ENCODE peak calls at places on chromosomes 5 and 9, in six cellular contexts. L is WTC11, Y is mucosa of gallbladder, J is vagina, M is iris pigment epithelial cell, I is NCI-H1105 treated with DMSO at 0.1 percent for 48 hours. Q is an unnamed sample.

GRCh38 chr5:127260686-127261085 is 29.9 kb upstream of the MEGF10 start:
- DNase-seq in L (no peak), Y (no peak), J (no peak), M (no peak), I (no peak), Q (no peak)

GRCh38 chr5:6480133-6481051 is 31.7 kb downstream of the UBE2QL1 start:
- DNase-seq in L (peak), Y (no peak), J (no peak), M (no peak), I (no peak), Q (no peak)

GRCh38 chr5:129652353-129653138 is 95.3 kb upstream of the MINAR2 start:
- DNase-seq in L (no peak), Y (no peak), J (no peak), M (no peak), I (no peak), Q (peak)

GRCh38 chr5:61450170-61450815 is 118.2 kb downstream of the ZSWIM6 start:
- DNase-seq in L (no peak), Y (peak), J (no peak), M (peak), I (no peak), Q (peak)

GRCh38 chr9:93206576-93207155 is 22.7 kb downstream of the WNK2 start:
- DNase-seq in L (no peak), Y (no peak), J (no peak), M (no peak), I (no peak), Q (no peak)

GRCh38 chr9:117305454-117305853 is 109.4 kb downstream of the ASTN2 start:
- DNase-seq in L (no peak), Y (no peak), J (no peak), M (no peak), I (peak), Q (no peak)

GRCh38 chr5:127492854-127493738 is 24.3 kb upstream of the PRRC1 start:
- DNase-seq in L (no peak), Y (no peak), J (no peak), M (peak), I (peak), Q (peak)

GRCh38 chr5:124858612-124859011 is 112.2 kb upstream of the ZNF608 start:
- DNase-seq in L (no peak), Y (no peak), J (no peak), M (no peak), I (no peak), Q (no peak)

GRCh38 chr5:75007537-75007847 is 44.9 kb downstream of the GCNT4 start:
- DNase-seq in L (no peak), Y (no peak), J (no peak), M (peak), I (no peak), Q (no peak)

GRCh38 chr9:93210324-93210973 is 26.5 kb downstream of the WNK2 start:
- DNase-seq in L (no peak), Y (no peak), J (no peak), M (no peak), I (no peak), Q (no peak)

GRCh38 chr5:74767579-74767913 is 497 bp downstream of the NSA2 start:
- DNase-seq in L (no peak), Y (no peak), J (no peak), M (peak), I (peak), Q (peak)

GRCh38 chr5:151772029-151772867 is 494 bp downstream of the G3BP1 start:
- DNase-seq in L (peak), Y (no peak), J (no peak), M (peak), I (peak), Q (peak)

GRCh38 chr5:154801083-154801482 is 45.9 kb downstream of the LARP1 start:
- DNase-seq in L (no peak), Y (no peak), J (no peak), M (peak), I (no peak), Q (peak)

GRCh38 chr5:168176941-168177340 is 114.5 kb upstream of the WWC1 start:
- DNase-seq in L (no peak), Y (no peak), J (no peak), M (no peak), I (no peak), Q (no peak)

GRCh38 chr5:95782166-95782565 is 40.4 kb downstream of the GLRX start:
- DNase-seq in L (no peak), Y (no peak), J (no peak), M (no peak), I (no peak), Q (peak)

GRCh38 chr9:91117474-91117891 is 244.2 kb downstream of the AUH start:
- DNase-seq in L (no peak), Y (no peak), J (no peak), M (no peak), I (no peak), Q (no peak)

GRCh38 chr5:137838976-137839375 is 28.7 kb upstream of the MYOT start:
- DNase-seq in L (no peak), Y (no peak), J (no peak), M (no peak), I (no peak), Q (no peak)

Q was measured in epithelial cell of esophagus.